ENCODE peak calls at places on chromosomes 5 and 9, in five cellular contexts. One of them, this sample, is unnamed.
A peak's percentile ranks its signal among the peaks of the same experiment; 100 is the strongest.

GRCh38 chr9:22143799-22144198 is 134.7 kb upstream of the CDKN2B start:
- DNase-seq in SK-N-SH: no peak
- DNase-seq in K562: no peak
- DNase-seq in H1: no peak
- DNase-seq in HCT116: no peak
- DNase-seq in this sample: no peak

GRCh38 chr5:5558593-5558992 is 136.1 kb downstream of the ICE1 start:
- DNase-seq in HCT116: no peak
- DNase-seq in K562: no peak
- DNase-seq in H1: no peak
- DNase-seq in SK-N-SH: peak; percentile 65
- DNase-seq in this sample: no peak

GRCh38 chr9:91101598-91102168 is 260.0 kb downstream of the AUH start:
- DNase-seq in SK-N-SH: no peak
- DNase-seq in HCT116: no peak
- DNase-seq in H1: no peak
- DNase-seq in K562: no peak
- DNase-seq in this sample: no peak

GRCh38 chr5:82863260-82863659 is 213.9 kb downstream of the TMEM167A start:
- DNase-seq in K562: no peak
- DNase-seq in HCT116: no peak
- DNase-seq in SK-N-SH: no peak
- DNase-seq in H1: no peak
- DNase-seq in this sample: no peak

GRCh38 chr5:60339691-60340191 is 360.2 kb downstream of the DEPDC1B start:
- DNase-seq in HCT116: no peak
- DNase-seq in H1: no peak
- DNase-seq in K562: no peak
- DNase-seq in SK-N-SH: no peak
- DNase-seq in this sample: no peak

GRCh38 chr9:12718482-12719026 is 25.4 kb downstream of the TYRP1 start:
- DNase-seq in H1: peak; percentile 60
- DNase-seq in HCT116: no peak
- DNase-seq in K562: no peak
- DNase-seq in SK-N-SH: no peak
- DNase-seq in this sample: no peak

GRCh38 chr5:583645-584044 is 28.5 kb upstream of the CEP72 start:
- DNase-seq in K562: no peak
- DNase-seq in H1: no peak
- DNase-seq in HCT116: no peak
- DNase-seq in SK-N-SH: no peak
- DNase-seq in this sample: no peak

GRCh38 chr5:124986667-124987066 is 240.2 kb upstream of the ZNF608 start:
- DNase-seq in HCT116: no peak
- DNase-seq in H1: no peak
- DNase-seq in SK-N-SH: no peak
- DNase-seq in K562: no peak
- DNase-seq in this sample: no peak

GRCh38 chr9:34929506-34930102 is 28.5 kb upstream of the PHF24 start:
- DNase-seq in HCT116: peak; percentile 23
- DNase-seq in K562: peak; percentile 13
- DNase-seq in SK-N-SH: peak; percentile 59
- DNase-seq in H1: peak; percentile 66
- DNase-seq in this sample: peak; percentile 2

GRCh38 chr5:139295692-139296091 is 2.2 kb downstream of the MATR3 start:
- DNase-seq in SK-N-SH: no peak
- DNase-seq in HCT116: no peak
- DNase-seq in H1: peak; percentile 47
- DNase-seq in K562: no peak
- DNase-seq in this sample: no peak

GRCh38 chr5:95759634-95760033 is 28.5 kb downstream of the RHOBTB3 start:
- DNase-seq in H1: no peak
- DNase-seq in HCT116: no peak
- DNase-seq in SK-N-SH: no peak
- DNase-seq in K562: no peak
- DNase-seq in this sample: no peak

GRCh38 chr9:92600742-92601261 is 65.0 kb upstream of the ECM2 start:
- DNase-seq in H1: no peak
- DNase-seq in K562: no peak
- DNase-seq in HCT116: no peak
- DNase-seq in SK-N-SH: no peak
- DNase-seq in this sample: no peak

GRCh38 chr9:104682642-104683041 is 11.7 kb upstream of the OR13D1 start:
- DNase-seq in H1: no peak
- DNase-seq in K562: peak; percentile 13
- DNase-seq in SK-N-SH: peak; percentile 25
- DNase-seq in HCT116: peak; percentile 53
- DNase-seq in this sample: peak; percentile 28

GRCh38 chr5:154397652-154398406 is 48.0 kb upstream of the SAP30L start:
- DNase-seq in SK-N-SH: peak; percentile 79
- DNase-seq in H1: no peak
- DNase-seq in HCT116: no peak
- DNase-seq in K562: no peak
- DNase-seq in this sample: no peak

GRCh38 chr9:36091028-36091953 is 45.2 kb upstream of the GLIPR2 start:
- DNase-seq in K562: no peak
- DNase-seq in H1: no peak
- DNase-seq in SK-N-SH: no peak
- DNase-seq in HCT116: no peak
- DNase-seq in this sample: no peak

GRCh38 chr5:13346401-13346800 is 598.1 kb downstream of the DNAH5 start:
- DNase-seq in H1: no peak
- DNase-seq in K562: no peak
- DNase-seq in SK-N-SH: no peak
- DNase-seq in HCT116: no peak
- DNase-seq in this sample: no peak

GRCh38 chr9:12680341-12680740 is 12.8 kb upstream of the TYRP1 start:
- DNase-seq in HCT116: no peak
- DNase-seq in K562: no peak
- DNase-seq in H1: no peak
- DNase-seq in SK-N-SH: no peak
- DNase-seq in this sample: no peak

GRCh38 chr9:98241357-98242104 is 13.9 kb downstream of the TBC1D2 start:
- DNase-seq in SK-N-SH: no peak
- DNase-seq in H1: no peak
- DNase-seq in K562: peak; percentile 28
- DNase-seq in HCT116: no peak
- DNase-seq in this sample: no peak

GRCh38 chr5:124519396-124519795 is 227.0 kb downstream of the ZNF608 start:
- DNase-seq in K562: no peak
- DNase-seq in H1: no peak
- DNase-seq in HCT116: no peak
- DNase-seq in SK-N-SH: no peak
- DNase-seq in this sample: no peak

GRCh38 chr9:112179816-112180215 is 4.7 kb upstream of the SUSD1 start:
- DNase-seq in H1: no peak
- DNase-seq in SK-N-SH: no peak
- DNase-seq in K562: no peak
- DNase-seq in HCT116: no peak
- DNase-seq in this sample: no peak

GRCh38 chr9:122225323-122226141 is 3.2 kb downstream of the LHX6 start:
- DNase-seq in SK-N-SH: peak; percentile 32
- DNase-seq in K562: no peak
- DNase-seq in H1: peak; percentile 59
- DNase-seq in HCT116: no peak
- DNase-seq in this sample: no peak
- H3K4me3 ChIP-seq in SK-N-SH: no peak overlapping the region
- H3K4me3 ChIP-seq in K562: no peak overlapping the region
- H3K4me3 ChIP-seq in H1: peak overlapping the region; percentile 48
- H3K4me3 ChIP-seq in HCT116: no peak overlapping the region
- H3K4me3 ChIP-seq in this sample: no peak overlapping the region

GRCh38 chr9:114140850-114141249 is 14.5 kb upstream of the COL27A1 start:
- DNase-seq in K562: no peak
- DNase-seq in HCT116: no peak
- DNase-seq in SK-N-SH: no peak
- DNase-seq in H1: no peak
- DNase-seq in this sample: no peak
- TF ChIP-seq SIN3A in K562: no peak
- TF ChIP-seq SIN3A in HCT116: no peak
- TF ChIP-seq SIN3A in SK-N-SH: no peak
- TF ChIP-seq SIN3A in H1: no peak
- TF ChIP-seq SIN3A in this sample: no peak

GRCh38 chr9:134644715-134645606 is 3.4 kb downstream of the COL5A1 start:
- DNase-seq in K562: peak; percentile 65
- DNase-seq in SK-N-SH: peak; percentile 81
- DNase-seq in HCT116: no peak
- DNase-seq in H1: no peak
- DNase-seq in this sample: no peak
- H3K4me3 ChIP-seq in K562: no peak overlapping the region
- H3K4me3 ChIP-seq in SK-N-SH: peak overlapping the region; percentile 59
- H3K4me3 ChIP-seq in HCT116: no peak overlapping the region
- H3K4me3 ChIP-seq in H1: no peak overlapping the region
- H3K4me3 ChIP-seq in this sample: peak overlapping the region; percentile 9

GRCh38 chr9:69134412-69134811 is 39.7 kb upstream of the TJP2 start:
- DNase-seq in K562: no peak
- DNase-seq in HCT116: no peak
- DNase-seq in SK-N-SH: no peak
- DNase-seq in H1: no peak
- DNase-seq in this sample: no peak

GRCh38 chr9:69132391-69132790 is 41.7 kb upstream of the TJP2 start:
- DNase-seq in H1: no peak
- DNase-seq in SK-N-SH: no peak
- DNase-seq in K562: no peak
- DNase-seq in HCT116: no peak
- DNase-seq in this sample: no peak

GRCh38 chr9:69136185-69136584 is 37.9 kb upstream of the TJP2 start:
- DNase-seq in HCT116: no peak
- DNase-seq in H1: no peak
- DNase-seq in SK-N-SH: no peak
- DNase-seq in K562: no peak
- DNase-seq in this sample: no peak

GRCh38 chr9:69130456-69131441 is 43.3 kb upstream of the TJP2 start:
- DNase-seq in SK-N-SH: no peak
- DNase-seq in H1: no peak
- DNase-seq in HCT116: no peak
- DNase-seq in K562: no peak
- DNase-seq in this sample: no peak

DNA sequence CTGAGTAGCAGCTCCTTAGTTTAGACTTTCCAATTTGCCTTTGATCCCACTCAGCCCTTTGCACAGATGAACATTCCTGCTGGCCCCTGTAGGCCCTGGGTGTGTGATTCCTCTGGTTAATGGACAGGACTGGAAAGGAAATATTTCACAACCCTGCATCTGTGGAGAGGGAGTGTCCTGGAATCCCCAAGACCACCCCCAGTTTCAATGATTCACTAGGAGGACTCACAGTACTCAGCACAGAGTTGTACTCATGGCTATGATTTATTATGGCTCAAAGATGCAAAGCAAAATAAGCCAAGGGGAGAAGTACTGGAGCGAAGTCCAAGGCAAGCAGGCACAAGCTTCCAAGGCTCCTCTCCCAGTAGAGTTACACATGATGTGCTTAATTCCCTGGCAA is 42.4 kb upstream of the TJP2 start:
- DNase-seq in SK-N-SH: no peak
- DNase-seq in HCT116: no peak
- DNase-seq in K562: no peak
- DNase-seq in H1: no peak
- DNase-seq in this sample: no peak
- TF ChIP-seq SIN3A in SK-N-SH: no peak
- TF ChIP-seq SIN3A in HCT116: no peak
- TF ChIP-seq SIN3A in K562: no peak
- TF ChIP-seq SIN3A in H1: no peak
- TF ChIP-seq SIN3A in this sample: no peak

DNA sequence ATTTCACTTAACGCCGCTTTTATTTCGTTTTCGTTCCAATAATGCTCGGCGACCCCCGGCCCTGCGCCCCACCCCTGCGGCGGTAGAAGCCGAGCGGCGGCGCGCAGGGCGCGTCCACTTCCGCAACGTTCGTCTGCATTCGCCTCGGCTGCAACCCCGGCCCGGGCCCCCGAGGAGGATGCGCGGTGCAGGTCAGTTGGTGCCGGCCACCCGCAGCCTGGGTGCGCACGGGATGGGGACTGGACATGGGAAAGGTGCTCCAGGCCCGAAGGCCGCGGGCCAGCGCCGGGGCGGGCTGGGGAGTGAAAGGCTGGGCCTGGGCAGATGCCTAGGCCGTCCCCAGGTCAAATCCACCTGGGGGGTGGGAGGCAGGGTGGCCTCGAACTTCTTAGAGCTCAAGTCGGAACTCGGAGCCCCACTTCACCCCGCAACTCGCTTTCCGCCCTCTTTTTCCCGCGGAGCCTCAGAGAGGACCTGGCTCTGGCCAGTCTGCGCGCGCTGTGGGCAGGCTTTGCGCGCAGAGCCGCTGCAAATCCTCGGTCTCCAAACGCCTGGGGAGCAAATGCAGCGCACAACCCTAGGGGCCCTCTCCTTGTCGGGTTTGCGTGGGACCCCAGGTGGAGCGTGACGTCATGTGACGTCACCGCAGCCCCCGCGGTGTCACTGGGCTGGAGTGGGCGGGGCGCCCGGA is 3.2 kb downstream of the TLX3 start:
- DNase-seq in HCT116: no peak
- DNase-seq in SK-N-SH: no peak
- DNase-seq in K562: no peak
- DNase-seq in H1: peak; percentile 65
- DNase-seq in this sample: no peak
- H3K4me3 ChIP-seq in HCT116: no peak overlapping the region
- H3K4me3 ChIP-seq in SK-N-SH: no peak overlapping the region
- H3K4me3 ChIP-seq in K562: no peak overlapping the region
- H3K4me3 ChIP-seq in H1: peak overlapping the region; percentile 50
- H3K4me3 ChIP-seq in this sample: peak overlapping the region; percentile 18